ENCODE peak calls at places on chromosomes 6 and 20, in nine cellular contexts. One of them, this sample, is unnamed. For H3K9me3, the result is how much of the 10 kb centered on the place peaks cover.

GRCh38 chr20:61218886-61219480 is 33.1 kb upstream of the CDH4 start:
- DNase-seq in IMR-90: peak
- DNase-seq in colonic mucosa: no peak
- DNase-seq in GM23248: peak
- DNase-seq in A549: no peak
- DNase-seq in breast epithelium: no peak
- DNase-seq in T-helper 17 cell: no peak
- DNase-seq in mucosa of descending colon: no peak
- DNase-seq in CD8-positive, alpha-beta memory T cell: no peak
- DNase-seq in this sample: no peak

GRCh38 chr20:60283281-60283680 is 325.1 kb downstream of the CDH26 start:
- DNase-seq in IMR-90: no peak
- DNase-seq in colonic mucosa: no peak
- DNase-seq in GM23248: no peak
- DNase-seq in A549: peak
- DNase-seq in breast epithelium: no peak
- DNase-seq in T-helper 17 cell: no peak
- DNase-seq in mucosa of descending colon: no peak
- DNase-seq in CD8-positive, alpha-beta memory T cell: no peak
- DNase-seq in this sample: no peak

GRCh38 chr6:37988696-37989095 is 169.2 kb downstream of the ZFAND3 start:
- DNase-seq in IMR-90: no peak
- DNase-seq in colonic mucosa: no peak
- DNase-seq in GM23248: peak
- DNase-seq in A549: no peak
- DNase-seq in breast epithelium: no peak
- DNase-seq in T-helper 17 cell: no peak
- DNase-seq in mucosa of descending colon: no peak
- DNase-seq in CD8-positive, alpha-beta memory T cell: no peak
- DNase-seq in this sample: no peak

GRCh38 chr6:138545621-138545980 is 46.3 kb upstream of the NHSL1 start:
- DNase-seq in IMR-90: peak
- DNase-seq in colonic mucosa: peak
- DNase-seq in GM23248: peak
- DNase-seq in A549: no peak
- DNase-seq in breast epithelium: no peak
- DNase-seq in T-helper 17 cell: no peak
- DNase-seq in mucosa of descending colon: peak
- DNase-seq in CD8-positive, alpha-beta memory T cell: no peak
- DNase-seq in this sample: no peak

GRCh38 chr6:2245954-2246863 is 804 bp upstream of the GMDS start:
- DNase-seq in IMR-90: peak
- DNase-seq in colonic mucosa: peak
- DNase-seq in GM23248: peak
- DNase-seq in A549: peak
- DNase-seq in breast epithelium: peak
- DNase-seq in T-helper 17 cell: peak
- DNase-seq in mucosa of descending colon: peak
- DNase-seq in CD8-positive, alpha-beta memory T cell: peak
- DNase-seq in this sample: peak

GRCh38 chr6:143158113-143158581 is 97.5 kb downstream of the AIG1 start:
- DNase-seq in IMR-90: peak
- DNase-seq in colonic mucosa: no peak
- DNase-seq in GM23248: peak
- DNase-seq in A549: no peak
- DNase-seq in breast epithelium: no peak
- DNase-seq in T-helper 17 cell: no peak
- DNase-seq in mucosa of descending colon: no peak
- DNase-seq in CD8-positive, alpha-beta memory T cell: no peak
- DNase-seq in this sample: no peak

GRCh38 chr20:63580796-63581461 is 6.9 kb upstream of the HELZ2 start:
- DNase-seq in IMR-90: peak
- DNase-seq in colonic mucosa: no peak
- DNase-seq in GM23248: peak
- DNase-seq in A549: peak
- DNase-seq in breast epithelium: no peak
- DNase-seq in T-helper 17 cell: peak
- DNase-seq in mucosa of descending colon: no peak
- DNase-seq in CD8-positive, alpha-beta memory T cell: peak
- DNase-seq in this sample: peak

GRCh38 chr20:11235058-11235457 is 561.3 kb upstream of the JAG1 start:
- DNase-seq in IMR-90: peak
- DNase-seq in colonic mucosa: no peak
- DNase-seq in GM23248: peak
- DNase-seq in A549: no peak
- DNase-seq in breast epithelium: no peak
- DNase-seq in T-helper 17 cell: no peak
- DNase-seq in mucosa of descending colon: no peak
- DNase-seq in CD8-positive, alpha-beta memory T cell: no peak
- DNase-seq in this sample: no peak

GRCh38 chr6:33988121-33989015 is 157.5 kb downstream of the GRM4 start:
- DNase-seq in IMR-90: no peak
- DNase-seq in colonic mucosa: peak
- DNase-seq in GM23248: no peak
- DNase-seq in A549: no peak
- DNase-seq in breast epithelium: no peak
- DNase-seq in T-helper 17 cell: no peak
- DNase-seq in mucosa of descending colon: peak
- DNase-seq in CD8-positive, alpha-beta memory T cell: no peak
- DNase-seq in this sample: no peak

GRCh38 chr20:36277546-36277945 is 28.6 kb upstream of the DLGAP4 start:
- DNase-seq in IMR-90: no peak
- DNase-seq in colonic mucosa: no peak
- DNase-seq in GM23248: no peak
- DNase-seq in A549: no peak
- DNase-seq in breast epithelium: no peak
- DNase-seq in T-helper 17 cell: no peak
- DNase-seq in mucosa of descending colon: no peak
- DNase-seq in CD8-positive, alpha-beta memory T cell: no peak
- DNase-seq in this sample: no peak

GRCh38 chr6:169934699-169935347 is 183.4 kb downstream of the ERMARD start:
- DNase-seq in IMR-90: no peak
- DNase-seq in colonic mucosa: no peak
- DNase-seq in GM23248: no peak
- DNase-seq in A549: no peak
- DNase-seq in breast epithelium: no peak
- DNase-seq in T-helper 17 cell: no peak
- DNase-seq in mucosa of descending colon: no peak
- DNase-seq in CD8-positive, alpha-beta memory T cell: no peak
- DNase-seq in this sample: no peak
- H3K9me3 ChIP-seq in IMR-90: under half
- H3K9me3 ChIP-seq in colonic mucosa: under half
- H3K9me3 ChIP-seq in GM23248: under half
- H3K9me3 ChIP-seq in A549: under half
- H3K9me3 ChIP-seq in breast epithelium: under half
- H3K9me3 ChIP-seq in T-helper 17 cell: under half
- H3K9me3 ChIP-seq in mucosa of descending colon: under half
- H3K9me3 ChIP-seq in CD8-positive, alpha-beta memory T cell: under half
- H3K9me3 ChIP-seq in this sample: under half

GRCh38 chr6:137167702-137168377 is 5.6 kb downstream of the IL22RA2 start:
- DNase-seq in IMR-90: no peak
- DNase-seq in colonic mucosa: no peak
- DNase-seq in GM23248: no peak
- DNase-seq in A549: no peak
- DNase-seq in breast epithelium: no peak
- DNase-seq in T-helper 17 cell: no peak
- DNase-seq in mucosa of descending colon: no peak
- DNase-seq in CD8-positive, alpha-beta memory T cell: no peak
- DNase-seq in this sample: no peak
- H3K9me3 ChIP-seq in IMR-90: under half
- H3K9me3 ChIP-seq in colonic mucosa: under half
- H3K9me3 ChIP-seq in GM23248: under half
- H3K9me3 ChIP-seq in A549: under half
- H3K9me3 ChIP-seq in breast epithelium: under half
- H3K9me3 ChIP-seq in T-helper 17 cell: under half
- H3K9me3 ChIP-seq in mucosa of descending colon: under half
- H3K9me3 ChIP-seq in CD8-positive, alpha-beta memory T cell: under half
- H3K9me3 ChIP-seq in this sample: under half

GRCh38 chr6:110139052-110139451 is 40.4 kb downstream of the WASF1 start:
- DNase-seq in IMR-90: no peak
- DNase-seq in colonic mucosa: no peak
- DNase-seq in GM23248: no peak
- DNase-seq in A549: no peak
- DNase-seq in breast epithelium: no peak
- DNase-seq in T-helper 17 cell: no peak
- DNase-seq in mucosa of descending colon: no peak
- DNase-seq in CD8-positive, alpha-beta memory T cell: no peak
- DNase-seq in this sample: no peak
- H3K9me3 ChIP-seq in IMR-90: under half
- H3K9me3 ChIP-seq in colonic mucosa: under half
- H3K9me3 ChIP-seq in GM23248: under half
- H3K9me3 ChIP-seq in A549: under half
- H3K9me3 ChIP-seq in breast epithelium: under half
- H3K9me3 ChIP-seq in T-helper 17 cell: under half
- H3K9me3 ChIP-seq in mucosa of descending colon: under half
- H3K9me3 ChIP-seq in CD8-positive, alpha-beta memory T cell: under half
- H3K9me3 ChIP-seq in this sample: under half

DNA sequence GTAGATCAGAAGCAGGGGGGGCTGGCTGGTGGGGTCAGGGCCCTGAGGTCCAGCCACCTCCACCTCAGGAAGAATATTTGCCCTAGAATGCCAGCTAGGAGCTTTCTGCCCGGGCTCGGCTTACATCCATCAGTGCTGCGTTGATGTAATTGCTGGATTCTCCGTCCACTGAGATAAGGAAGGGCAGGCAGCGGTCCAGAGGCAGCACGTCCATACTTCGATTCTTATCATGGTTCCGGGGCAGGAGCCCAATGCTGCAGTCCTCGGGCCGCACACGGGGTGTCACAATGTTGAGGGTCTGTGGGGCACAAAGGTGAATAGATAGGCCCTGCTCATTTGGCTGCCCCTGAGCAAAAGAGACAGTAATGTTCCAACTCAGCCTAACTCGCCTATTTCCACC is 483.8 kb upstream of the CHD6 start:
- DNase-seq in IMR-90: no peak
- DNase-seq in colonic mucosa: no peak
- DNase-seq in GM23248: no peak
- DNase-seq in A549: no peak
- DNase-seq in breast epithelium: no peak
- DNase-seq in T-helper 17 cell: no peak
- DNase-seq in mucosa of descending colon: no peak
- DNase-seq in CD8-positive, alpha-beta memory T cell: no peak
- DNase-seq in this sample: no peak
- H3K9me3 ChIP-seq in IMR-90: under half
- H3K9me3 ChIP-seq in colonic mucosa: under half
- H3K9me3 ChIP-seq in GM23248: under half
- H3K9me3 ChIP-seq in A549: under half
- H3K9me3 ChIP-seq in breast epithelium: under half
- H3K9me3 ChIP-seq in T-helper 17 cell: under half
- H3K9me3 ChIP-seq in mucosa of descending colon: under half
- H3K9me3 ChIP-seq in CD8-positive, alpha-beta memory T cell: under half
- H3K9me3 ChIP-seq in this sample: under half

GRCh38 chr6:30283761-30284160 is 43.0 kb upstream of the TRIM39 start:
- DNase-seq in IMR-90: no peak
- DNase-seq in colonic mucosa: no peak
- DNase-seq in GM23248: no peak
- DNase-seq in A549: no peak
- DNase-seq in breast epithelium: no peak
- DNase-seq in T-helper 17 cell: no peak
- DNase-seq in mucosa of descending colon: no peak
- DNase-seq in CD8-positive, alpha-beta memory T cell: no peak
- DNase-seq in this sample: no peak
- H3K9me3 ChIP-seq in IMR-90: under half
- H3K9me3 ChIP-seq in colonic mucosa: under half
- H3K9me3 ChIP-seq in GM23248: under half
- H3K9me3 ChIP-seq in A549: half or more
- H3K9me3 ChIP-seq in breast epithelium: half or more
- H3K9me3 ChIP-seq in T-helper 17 cell: under half
- H3K9me3 ChIP-seq in mucosa of descending colon: half or more
- H3K9me3 ChIP-seq in CD8-positive, alpha-beta memory T cell: half or more
- H3K9me3 ChIP-seq in this sample: half or more

DNA sequence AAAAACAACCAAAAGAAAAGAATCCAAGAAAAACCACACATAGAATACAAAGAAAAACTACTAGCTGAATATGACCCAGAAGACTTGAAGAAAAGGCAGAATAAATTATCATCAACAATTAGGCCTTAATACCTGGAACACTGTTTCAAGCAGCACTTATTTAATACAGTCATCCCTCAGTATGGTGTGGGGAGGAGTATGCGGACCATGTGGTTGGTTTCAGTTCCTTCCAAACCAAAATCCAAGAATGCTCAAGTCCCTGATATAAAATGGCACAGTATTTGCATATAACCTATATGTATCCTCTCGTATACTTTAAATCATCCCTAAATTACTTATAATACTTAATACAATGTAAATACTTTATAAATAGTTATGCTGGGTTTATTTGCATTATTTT is 16.1 kb downstream of the CDK19 start:
- DNase-seq in IMR-90: no peak
- DNase-seq in colonic mucosa: no peak
- DNase-seq in GM23248: no peak
- DNase-seq in A549: no peak
- DNase-seq in breast epithelium: no peak
- DNase-seq in T-helper 17 cell: no peak
- DNase-seq in mucosa of descending colon: no peak
- DNase-seq in CD8-positive, alpha-beta memory T cell: no peak
- DNase-seq in this sample: no peak
- H3K9me3 ChIP-seq in IMR-90: under half
- H3K9me3 ChIP-seq in colonic mucosa: under half
- H3K9me3 ChIP-seq in GM23248: under half
- H3K9me3 ChIP-seq in A549: under half
- H3K9me3 ChIP-seq in breast epithelium: under half
- H3K9me3 ChIP-seq in T-helper 17 cell: under half
- H3K9me3 ChIP-seq in mucosa of descending colon: under half
- H3K9me3 ChIP-seq in CD8-positive, alpha-beta memory T cell: under half
- H3K9me3 ChIP-seq in this sample: under half

This sample was measured in effector memory CD4-positive, alpha-beta T cell.